ENCODE peak calls at places on chromosomes 6 and 20, in eight cellular contexts. L, J, D, A, I, S, P and B are unnamed samples.

GRCh38 chr6:156873654-156874380 is 96.6 kb downstream of the ARID1B start:
- DNase-seq in L (no peak), J (no peak), D (no peak), A (no peak), I (no peak), S (no peak), P (no peak), B (no peak)

GRCh38 chr6:49513153-49513989 is 13.6 kb downstream of the GLYATL3 start:
- DNase-seq in L (no peak), J (no peak), D (no peak), A (no peak), I (no peak), S (no peak), P (no peak), B (peak)

GRCh38 chr20:22001886-22002285 is 296.4 kb downstream of the PAX1 start:
- DNase-seq in L (no peak), J (no peak), D (no peak), A (no peak), I (no peak), S (peak), P (no peak), B (no peak)

GRCh38 chr6:130020106-130020851 is 1.9 kb downstream of the L3MBTL3 start:
- DNase-seq in L (peak), J (peak), D (peak), A (no peak), I (peak), S (peak), P (peak), B (no peak)

GRCh38 chr6:111481836-111482235 is 1.2 kb downstream of the REV3L start:
- DNase-seq in L (no peak), J (peak), D (peak), A (no peak), I (no peak), S (peak), P (peak), B (peak)

GRCh38 chr6:9744119-9744518 is 670.8 kb downstream of the TFAP2A start:
- DNase-seq in L (no peak), J (no peak), D (no peak), A (no peak), I (no peak), S (no peak), P (no peak), B (no peak)

GRCh38 chr6:44003345-44004061 is 123.7 kb downstream of the MRPL14 start:
- DNase-seq in L (no peak), J (no peak), D (no peak), A (no peak), I (peak), S (no peak), P (no peak), B (no peak)

GRCh38 chr6:56798163-56798562 is 155.5 kb upstream of the DST start:
- DNase-seq in L (no peak), J (no peak), D (no peak), A (no peak), I (no peak), S (no peak), P (peak), B (peak)

GRCh38 chr6:22467645-22468044 is 101.7 kb upstream of the HDGFL1 start:
- DNase-seq in L (no peak), J (no peak), D (no peak), A (no peak), I (no peak), S (no peak), P (no peak), B (no peak)

GRCh38 chr20:59821201-59821600 is 112.2 kb downstream of the SYCP2 start:
- DNase-seq in L (peak), J (no peak), D (no peak), A (peak), I (peak), S (no peak), P (no peak), B (no peak)

GRCh38 chr6:79384845-79385244 is 150.4 kb upstream of the HMGN3 start:
- DNase-seq in L (no peak), J (peak), D (no peak), A (no peak), I (no peak), S (no peak), P (peak), B (peak)

GRCh38 chr6:127855542-127856159 is 45.2 kb downstream of the THEMIS start:
- DNase-seq in L (no peak), J (peak), D (peak), A (no peak), I (no peak), S (no peak), P (peak), B (peak)

GRCh38 chr6:156780117-156780641 is 3.0 kb downstream of the ARID1B start:
- DNase-seq in L (no peak), J (peak), D (peak), A (peak), I (no peak), S (peak), P (peak), B (peak)

GRCh38 chr20:10511166-10511506 is 76.0 kb downstream of the SLX4IP start:
- DNase-seq in L (no peak), J (no peak), D (no peak), A (no peak), I (no peak), S (no peak), P (no peak), B (no peak)

GRCh38 chr6:90251295-90251992 is 45.2 kb downstream of the BACH2 start:
- DNase-seq in L (no peak), J (no peak), D (no peak), A (no peak), I (no peak), S (peak), P (no peak), B (no peak)

GRCh38 chr6:29598348-29598747 is 13.4 kb downstream of the OR2H2 start:
- DNase-seq in L (no peak), J (no peak), D (no peak), A (no peak), I (no peak), S (no peak), P (no peak), B (no peak)

GRCh38 chr6:29603456-29603855 is 18.5 kb downstream of the OR2H2 start:
- DNase-seq in L (no peak), J (no peak), D (no peak), A (no peak), I (no peak), S (no peak), P (no peak), B (no peak)

GRCh38 chr6:29603930-29604329 is 19.0 kb downstream of the OR2H2 start:
- DNase-seq in L (no peak), J (no peak), D (no peak), A (no peak), I (no peak), S (no peak), P (no peak), B (no peak)

GRCh38 chr6:29597184-29597583 is 12.3 kb downstream of the OR2H2 start:
- DNase-seq in L (no peak), J (no peak), D (no peak), A (no peak), I (no peak), S (no peak), P (no peak), B (no peak)

DNA sequence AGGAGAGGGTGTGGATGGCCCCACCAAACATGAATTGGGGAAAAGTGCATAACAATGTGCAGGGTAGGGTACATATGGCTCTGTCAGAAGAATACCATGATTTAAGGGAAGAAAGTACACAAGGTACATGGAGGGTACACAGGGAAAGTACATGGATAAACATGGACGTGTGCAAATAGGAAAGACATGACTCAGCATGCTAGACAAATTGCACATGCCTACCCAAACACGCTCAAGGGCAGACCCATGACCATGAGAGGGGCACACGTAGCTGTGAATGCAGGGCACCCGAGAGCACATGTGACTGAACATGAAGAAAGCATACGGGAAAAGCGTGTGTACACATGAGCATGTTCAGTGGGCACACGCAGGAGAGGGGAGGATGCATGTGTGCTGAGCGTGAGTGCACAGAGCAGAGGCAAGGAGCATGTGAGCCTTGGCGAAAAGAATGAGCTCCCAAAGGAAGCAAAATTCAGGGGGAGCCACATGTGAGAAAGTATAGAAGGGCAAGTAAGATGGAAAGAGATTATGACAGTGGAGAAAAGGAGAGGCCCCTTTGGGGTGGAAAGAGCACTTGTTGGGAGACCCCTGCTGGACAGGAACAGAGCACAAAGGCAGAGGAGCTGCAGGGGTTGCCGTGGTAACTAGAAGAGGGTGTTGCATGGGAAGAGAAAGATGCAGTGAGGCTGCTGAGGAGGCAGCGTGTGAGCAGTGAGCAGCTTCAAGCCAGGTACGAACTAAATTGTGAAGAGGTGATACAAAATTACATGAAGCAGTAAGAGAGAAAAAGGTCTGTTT is 17.8 kb downstream of the OR2H2 start:
- DNase-seq in L (no peak), J (peak), D (peak), A (no peak), I (no peak), S (no peak), P (peak), B (peak)
- TF ChIP-seq CTCF in L (no peak), J (peak), D (peak), A (no peak), I (no peak), S (no peak), P (peak), B (peak)

GRCh38 chr6:155419161-155419560 is 36.5 kb downstream of the NOX3 start:
- DNase-seq in L (no peak), J (no peak), D (no peak), A (no peak), I (no peak), S (no peak), P (no peak), B (peak)
- H3K4me3 ChIP-seq in L (no peak), J (no peak), D (no peak), A (no peak), I (no peak), S (no peak), P (no peak), B (no peak)

GRCh38 chr20:45545754-45546453 is 1.3 kb downstream of the EPPIN start:
- DNase-seq in L (no peak), J (peak), D (peak), A (no peak), I (no peak), S (peak), P (peak), B (peak)
- TF ChIP-seq CTCF in L (no peak), J (peak), D (peak), A (no peak), I (peak), S (peak), P (peak), B (peak)

DNA sequence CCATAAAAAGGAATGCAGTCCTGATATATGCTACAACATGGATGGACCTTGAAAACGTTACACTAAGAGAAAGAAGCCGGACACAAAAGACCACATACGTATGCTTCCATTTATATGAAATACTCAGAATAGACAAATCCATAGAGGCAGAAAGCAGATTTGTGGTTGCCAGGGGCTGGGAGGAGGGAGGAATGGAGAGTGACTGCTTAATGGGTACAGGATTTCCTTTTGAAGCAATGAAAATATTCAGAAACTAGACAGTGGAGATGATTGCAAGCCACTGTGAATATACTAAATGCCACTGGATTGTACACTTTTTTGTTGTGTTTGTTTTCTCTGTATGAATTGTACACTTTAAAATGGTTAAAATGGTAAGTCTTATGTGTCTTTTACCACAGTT is 29.4 kb upstream of the CDKN1A start:
- DNase-seq in L (no peak), J (no peak), D (no peak), A (no peak), I (no peak), S (no peak), P (no peak), B (no peak)
- H3K4me3 ChIP-seq in L (no peak), J (no peak), D (no peak), A (no peak), I (no peak), S (no peak), P (no peak), B (no peak)

DNA sequence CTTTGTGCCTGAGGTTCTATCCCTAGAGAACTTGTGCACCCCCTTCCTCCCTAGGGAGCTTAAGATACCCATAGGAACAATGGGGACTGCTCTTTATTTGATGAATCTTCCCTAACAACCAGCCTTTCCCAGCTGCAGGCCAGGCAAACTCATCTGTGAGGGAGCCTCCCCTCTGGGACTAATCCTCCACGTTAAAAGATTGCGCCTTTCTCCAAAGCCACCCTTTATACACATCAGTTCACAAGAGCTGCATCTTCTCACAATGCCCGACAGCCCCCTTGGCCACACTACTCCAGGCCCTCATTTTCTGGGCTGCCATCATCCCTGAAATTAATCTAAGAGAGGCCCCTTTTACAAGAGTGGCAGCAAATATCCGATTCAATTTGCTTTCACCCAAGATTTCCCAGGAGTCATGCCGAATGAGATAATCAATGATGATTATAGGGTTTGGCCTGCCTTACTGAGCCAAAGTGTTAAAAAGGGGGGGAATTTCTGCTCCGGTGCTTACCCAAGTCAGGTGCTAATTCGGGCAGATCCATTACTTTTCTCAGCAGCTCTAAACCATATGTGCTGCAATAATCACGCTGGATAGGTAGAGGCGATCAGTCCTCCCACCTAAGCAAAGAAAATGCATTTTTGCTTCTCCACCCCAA is 336.5 kb downstream of the KIF16B start:
- DNase-seq in L (no peak), J (no peak), D (no peak), A (no peak), I (no peak), S (no peak), P (no peak), B (no peak)
- TF ChIP-seq CTCF in L (no peak), J (no peak), D (no peak), A (no peak), I (no peak), S (no peak), P (no peak), B (no peak)